ENCODE peak calls at places on chromosomes 16 and 17, in seven cellular contexts. Q is lower lobe of right lung; K is T-helper 2 cell; H is hippocampal formation; J is mesendoderm; B is activated naive CD4-positive, alpha-beta T cell treated with Interleukin-2 at 50 U/mL for 16 hours; T is pancreas. E is an unnamed sample.

GRCh38 chr16:81519298-81520150 is 74.9 kb downstream of the CMIP start:
- DNase-seq in Q (no peak), K (no peak), H (no peak), J (no peak), B (no peak), T (no peak), E (no peak)

GRCh38 chr17:78114831-78115723 is 13.5 kb downstream of the TMC6 start:
- DNase-seq in Q (no peak), K (no peak), H (peak), J (no peak), B (no peak), T (peak), E (peak)

GRCh38 chr17:5331506-5331905 is 49.4 kb downstream of the RABEP1 start:
- DNase-seq in Q (no peak), K (no peak), H (no peak), J (no peak), B (no peak), T (no peak), E (no peak)

GRCh38 chr17:31405941-31406371 is 14.5 kb downstream of the RAB11FIP4 start:
- DNase-seq in Q (no peak), K (no peak), H (no peak), J (peak), B (no peak), T (no peak), E (no peak)

GRCh38 chr17:74812109-74812864 is 36.1 kb upstream of the NAT9 start:
- DNase-seq in Q (no peak), K (no peak), H (no peak), J (no peak), B (no peak), T (no peak), E (no peak)

GRCh38 chr17:73747221-73748002 is 103.2 kb upstream of the SDK2 start:
- DNase-seq in Q (no peak), K (no peak), H (no peak), J (no peak), B (no peak), T (peak), E (no peak)

GRCh38 chr17:59754547-59754946 is 47.1 kb downstream of the VMP1 start:
- DNase-seq in Q (no peak), K (no peak), H (no peak), J (peak), B (peak), T (no peak), E (no peak)

GRCh38 chr16:57953857-57954256 is 17.1 kb downstream of the CNGB1 start:
- DNase-seq in Q (no peak), K (no peak), H (no peak), J (no peak), B (no peak), T (no peak), E (no peak)

E was measured in midbrain.